ENCODE peak calls at places on chromosomes 11 and 22, in four cellular contexts. L is activated effector memory CD4-positive, alpha-beta T cell treated with anti-CD3 and anti-CD28 coated beads, Interleukin-2, amount 50 U/mL, for 16 hours; I is NCI-H1694; J is effector memory CD8-positive, alpha-beta T cell. X is an unnamed sample.

GRCh38 chr11:72369786-72370185 is 64.5 kb downstream of the CLPB start:
- DNase-seq in L (no peak), I (no peak), J (no peak), X (no peak)

GRCh38 chr11:98455500-98456186 is 565.1 kb upstream of the CNTN5 start:
- DNase-seq in L (no peak), I (no peak), J (no peak), X (no peak)

GRCh38 chr11:7974668-7975067 is 9.4 kb upstream of the NLRP10 start:
- DNase-seq in L (no peak), I (no peak), J (no peak), X (no peak)

GRCh38 chr11:9315078-9315688 is 790 bp upstream of the TMEM41B start:
- DNase-seq in L (no peak), I (no peak), J (no peak), X (no peak)

GRCh38 chr11:111388842-111389241 is 9.8 kb upstream of the POU2AF1 start:
- DNase-seq in L (no peak), I (no peak), J (no peak), X (no peak)

GRCh38 chr11:58927393-58928081 is 11.8 kb upstream of the GLYATL1 start:
- DNase-seq in L (no peak), I (no peak), J (no peak), X (no peak)

GRCh38 chr11:117843666-117844484 is 19.3 kb upstream of the FXYD2 start:
- DNase-seq in L (peak), I (no peak), J (peak), X (peak)

GRCh38 chr22:29479417-29480261 is at the start of gene NEFH:
- DNase-seq in L (no peak), I (peak), J (no peak), X (no peak)

GRCh38 chr11:35323076-35323868 is 96.1 kb downstream of the SLC1A2 start:
- DNase-seq in L (no peak), I (no peak), J (no peak), X (no peak)

GRCh38 chr11:11468919-11469318 is 115.9 kb upstream of the CSNK2A3 start:
- DNase-seq in L (no peak), I (no peak), J (no peak), X (no peak)

GRCh38 chr11:123409456-123409801 is 20.6 kb upstream of the GRAMD1B start:
- DNase-seq in L (no peak), I (no peak), J (no peak), X (no peak)

GRCh38 chr22:19891350-19892248 is 36.9 kb upstream of the GNB1L start:
- DNase-seq in L (peak), I (peak), J (peak), X (no peak)

GRCh38 chr11:102971766-102972165 is 16.2 kb upstream of the MMP13 start:
- DNase-seq in L (no peak), I (no peak), J (no peak), X (no peak)

GRCh38 chr11:107576497-107577086 is 11.1 kb upstream of the ALKBH8 start:
- DNase-seq in L (peak), I (peak), J (peak), X (no peak)

GRCh38 chr11:46356911-46357482 is 9.7 kb downstream of the DGKZ start:
- DNase-seq in L (no peak), I (no peak), J (no peak), X (no peak)

GRCh38 chr11:75689861-75690641 is 21.2 kb upstream of the MAP6 start:
- DNase-seq in L (no peak), I (no peak), J (no peak), X (no peak)